ENCODE peak calls at places on chromosomes 5 and 9, in ten cellular contexts. T is AG09309, J is cardiac fibroblast, M is fibroblast of lung, K is AG10803, L is Calu3, E is upper lobe of right lung, Z is fibroblast of the aortic adventitia, U is IMR-90, O is WTC11. X is an unnamed sample.

GRCh38 chr9:7653262-7653661 is 146.3 kb downstream of the DMAC1 start:
- DNase-seq in T (no peak), J (peak; percentile 0), M (no peak), K (no peak), L (no peak), E (no peak), Z (no peak), U (no peak), O (no peak), X (no peak)

GRCh38 chr9:2448193-2448738 is 173.3 kb upstream of the VLDLR start:
- DNase-seq in T (no peak), J (no peak), M (peak; percentile 31), K (no peak), L (no peak), E (no peak), Z (no peak), U (no peak), O (no peak), X (no peak)

GRCh38 chr5:40276426-40277102 is 403.2 kb upstream of the PTGER4 start:
- DNase-seq in T (no peak), J (no peak), M (no peak), K (no peak), L (no peak), E (no peak), Z (no peak), U (no peak), O (no peak), X (no peak)

GRCh38 chr9:15373201-15373530 is 49.5 kb upstream of the SNAPC3 start:
- DNase-seq in T (no peak), J (peak; percentile 53), M (peak; percentile 96), K (peak; percentile 79), L (no peak), E (no peak), Z (peak; percentile 41), U (peak; percentile 94), O (no peak), X (no peak)

GRCh38 chr5:89901983-89902382 is 507.6 kb downstream of the CETN3 start:
- DNase-seq in T (no peak), J (peak; percentile 10), M (peak; percentile 1), K (no peak), L (no peak), E (no peak), Z (peak; percentile 10), U (no peak), O (no peak), X (no peak)

GRCh38 chr9:136018257-136019031 is 57.3 kb upstream of the UBAC1 start:
- DNase-seq in T (no peak), J (no peak), M (no peak), K (no peak), L (no peak), E (no peak), Z (no peak), U (no peak), O (peak; percentile 11), X (no peak)

GRCh38 chr5:152560508-152561137 is 155.5 kb upstream of the NMUR2 start:
- DNase-seq in T (no peak), J (peak; percentile 69), M (peak; percentile 65), K (peak; percentile 66), L (peak; percentile 75), E (peak; percentile 70), Z (peak; percentile 24), U (peak; percentile 12), O (peak; percentile 76), X (peak; percentile 54)

GRCh38 chr9:92807757-92808725 is 43.4 kb upstream of the BICD2 start:
- DNase-seq in T (no peak), J (no peak), M (no peak), K (no peak), L (no peak), E (no peak), Z (no peak), U (no peak), O (peak; percentile 46), X (no peak)

GRCh38 chr9:119959846-119960545 is 590.8 kb upstream of the BRINP1 start:
- DNase-seq in T (no peak), J (no peak), M (no peak), K (peak; percentile 77), L (no peak), E (no peak), Z (peak; percentile 32), U (no peak), O (no peak), X (no peak)

GRCh38 chr9:107653263-107653821 is 163.8 kb upstream of the KLF4 start:
- DNase-seq in T (no peak), J (no peak), M (no peak), K (no peak), L (no peak), E (no peak), Z (no peak), U (no peak), O (no peak), X (no peak)

GRCh38 chr5:117318528-117318927 is 743.9 kb upstream of the SEMA6A start:
- DNase-seq in T (no peak), J (no peak), M (no peak), K (no peak), L (no peak), E (no peak), Z (no peak), U (no peak), O (peak; percentile 32), X (no peak)

GRCh38 chr5:140677947-140678346 is 4.6 kb upstream of the DND1 start:
- DNase-seq in T (no peak), J (no peak), M (no peak), K (no peak), L (no peak), E (no peak), Z (no peak), U (no peak), O (no peak), X (no peak)

GRCh38 chr5:4192111-4192510 is 596.5 kb downstream of the IRX1 start:
- DNase-seq in T (no peak), J (no peak), M (no peak), K (no peak), L (no peak), E (no peak), Z (no peak), U (no peak), O (no peak), X (no peak)

GRCh38 chr5:134371834-134372340 is 518 bp downstream of the UBE2B start:
- DNase-seq in T (no peak), J (peak; percentile 56), M (peak; percentile 51), K (peak; percentile 32), L (peak; percentile 64), E (peak; percentile 77), Z (peak; percentile 30), U (peak; percentile 26), O (peak; percentile 78), X (no peak)

GRCh38 chr5:139193928-139194327 is 4.2 kb downstream of the SIL1 start:
- DNase-seq in T (no peak), J (peak; percentile 22), M (peak; percentile 10), K (no peak), L (no peak), E (no peak), Z (no peak), U (no peak), O (no peak), X (no peak)
- TF ChIP-seq CTCF in T (peak; percentile 22), J (peak; percentile 45), M (peak; percentile 26), K (peak; percentile 41), L (peak; percentile 28), E (peak; percentile 29), Z (peak; percentile 42), U (peak; percentile 20), O (no peak), X (no peak)

GRCh38 chr9:81563739-81564138 is 125.6 kb downstream of the TLE1 start:
- DNase-seq in T (no peak), J (no peak), M (no peak), K (no peak), L (no peak), E (no peak), Z (no peak), U (no peak), O (no peak), X (no peak)

GRCh38 chr9:81564632-81565031 is 124.7 kb downstream of the TLE1 start:
- DNase-seq in T (no peak), J (peak; percentile 34), M (no peak), K (peak; percentile 19), L (no peak), E (no peak), Z (peak; percentile 83), U (no peak), O (no peak), X (no peak)

GRCh38 chr9:81565609-81566008 is 123.7 kb downstream of the TLE1 start:
- DNase-seq in T (no peak), J (no peak), M (no peak), K (no peak), L (no peak), E (no peak), Z (no peak), U (no peak), O (no peak), X (no peak)

GRCh38 chr9:81565144-81565543 is 124.2 kb downstream of the TLE1 start:
- DNase-seq in T (no peak), J (no peak), M (no peak), K (no peak), L (no peak), E (no peak), Z (no peak), U (no peak), O (no peak), X (no peak)

DNA sequence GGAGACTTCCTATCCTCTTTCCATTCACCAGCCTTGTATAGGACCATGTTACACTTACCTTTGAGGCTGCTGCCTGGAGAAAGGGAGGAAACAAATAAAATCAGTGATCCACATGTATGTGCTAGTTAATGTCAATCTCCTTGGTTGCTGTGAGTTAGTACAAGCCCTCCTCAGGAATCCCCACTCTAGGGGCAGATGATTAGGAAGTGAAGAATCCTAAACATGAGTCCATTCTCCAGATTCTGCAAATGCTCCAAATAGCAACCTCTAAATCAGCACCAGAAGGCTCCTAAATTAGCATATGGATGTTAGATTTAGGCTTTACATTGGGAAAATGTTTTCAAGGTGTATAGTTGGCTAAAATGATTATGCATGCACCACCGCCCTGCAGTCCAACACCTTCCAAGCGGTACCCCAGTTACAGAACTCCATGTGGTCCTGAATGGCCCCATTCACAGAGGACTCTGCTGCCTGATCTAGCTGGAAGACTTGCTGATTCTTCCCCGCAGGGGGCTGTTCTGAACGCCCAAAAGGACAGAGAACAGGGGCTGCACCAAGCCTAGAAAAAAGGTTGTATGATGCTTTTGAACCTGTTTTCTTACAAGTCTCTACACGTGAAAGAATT is 123.2 kb downstream of the TLE1 start:
- DNase-seq in T (no peak), J (no peak), M (no peak), K (peak; percentile 14), L (no peak), E (no peak), Z (no peak), U (no peak), O (no peak), X (no peak)
- TF ChIP-seq CTCF in T (no peak), J (no peak), M (no peak), K (no peak), L (no peak), E (no peak), Z (no peak), U (no peak), O (no peak), X (no peak)

GRCh38 chr5:127757576-127757975 is 54.4 kb downstream of the CCDC192 start:
- DNase-seq in T (peak; percentile 55), J (peak; percentile 77), M (peak; percentile 63), K (peak; percentile 66), L (peak; percentile 77), E (no peak), Z (peak; percentile 81), U (peak; percentile 65), O (no peak), X (no peak)
- TF ChIP-seq CTCF in T (peak; percentile 60), J (peak; percentile 57), M (peak; percentile 41), K (peak; percentile 60), L (peak; percentile 86), E (peak; percentile 43), Z (peak; percentile 57), U (peak; percentile 54), O (no peak), X (no peak)

GRCh38 chr5:139642891-139643871 is 5.0 kb upstream of the CXXC5 start:
- DNase-seq in T (no peak), J (no peak), M (no peak), K (no peak), L (peak; percentile 92), E (peak; percentile 82), Z (no peak), U (no peak), O (no peak), X (no peak)
- TF ChIP-seq CTCF in T (no peak), J (no peak), M (no peak), K (no peak), L (no peak), E (no peak), Z (no peak), U (no peak), O (no peak), X (no peak)